ENCODE peak calls at places on chromosomes 13 and 19, in five cellular contexts. S, I, K, B and E are unnamed samples.
A peak's percentile ranks its signal among the peaks of the same experiment; 100 is the strongest.

GRCh38 chr19:7874080-7874856 is at the start of gene PRR36:
- DNase-seq in K (peak; percentile 37), S (peak; percentile 56), I (peak; percentile 62), B (no peak), E (no peak)

GRCh38 chr19:53394522-53394973 is 401 bp upstream of the ZNF765 start:
- DNase-seq in S (no peak), K (peak; percentile 60), B (peak; percentile 66), I (peak; percentile 50), E (peak; percentile 58)

GRCh38 chr13:101474419-101474957 is 22.0 kb downstream of the ITGBL1 start:
- DNase-seq in I (no peak), K (no peak), S (peak; percentile 58), B (no peak), E (no peak)

GRCh38 chr19:19538077-19538764 is at the start of gene CILP2:
- DNase-seq in K (peak; percentile 84), S (no peak), I (peak; percentile 31), B (no peak), E (peak; percentile 45)

GRCh38 chr13:34152409-34152808 is 334.5 kb downstream of the RFC3 start:
- DNase-seq in S (no peak), K (no peak), B (no peak), I (no peak), E (no peak)

GRCh38 chr19:4069331-4069959 is 2.7 kb upstream of the ZBTB7A start:
- DNase-seq in K (no peak), S (no peak), I (no peak), B (no peak), E (no peak)

GRCh38 chr13:107669356-107669755 is 546.0 kb downstream of the LIG4 start:
- DNase-seq in B (no peak), S (no peak), K (no peak), I (no peak), E (no peak)

GRCh38 chr13:21234537-21234936 is 58.1 kb downstream of the MRPL57 start:
- DNase-seq in B (no peak), I (no peak), S (no peak), K (no peak), E (no peak)

GRCh38 chr19:10000171-10000826 is 10.0 kb downstream of the COL5A3 start:
- DNase-seq in K (peak; percentile 76), B (peak; percentile 64), S (peak; percentile 70), I (peak; percentile 74), E (peak; percentile 76)

GRCh38 chr13:98981596-98982195 is 3.8 kb upstream of the DOCK9 start:
- DNase-seq in S (no peak), B (no peak), K (no peak), I (no peak), E (no peak)

GRCh38 chr19:18967358-18968146 is 26.5 kb upstream of the HOMER3 start:
- DNase-seq in B (peak; percentile 77), K (no peak), S (peak; percentile 16), I (no peak), E (peak; percentile 77)

GRCh38 chr19:54893406-54893805 is 12.5 kb upstream of the NCR1 start:
- DNase-seq in S (no peak), B (no peak), I (no peak), K (no peak), E (no peak)

GRCh38 chr19:28586501-28586900 is 626.5 kb downstream of the UQCRFS1 start:
- DNase-seq in B (no peak), I (no peak), K (no peak), S (no peak), E (no peak)

GRCh38 chr19:14300281-14300680 is 81.0 kb upstream of the ADGRE5 start:
- DNase-seq in I (no peak), B (no peak), K (no peak), S (peak; percentile 66), E (no peak)

GRCh38 chr13:33761744-33762143 is 56.2 kb upstream of the RFC3 start:
- DNase-seq in S (peak; percentile 26), I (no peak), B (no peak), K (no peak), E (no peak)

GRCh38 chr19:36719687-36720556 is 32.5 kb downstream of the ZNF567 start:
- DNase-seq in I (no peak), B (no peak), S (peak; percentile 59), K (no peak), E (no peak)

GRCh38 chr19:55354698-55355212 is at the start of gene COX6B2:
- DNase-seq in S (no peak), I (no peak), K (no peak), B (no peak), E (peak; percentile 21)

GRCh38 chr13:99087130-99087953 is 109.5 kb upstream of the DOCK9 start:
- DNase-seq in I (peak; percentile 93), K (peak; percentile 90), B (peak; percentile 92), S (peak; percentile 86), E (peak; percentile 95)

GRCh38 chr13:84607614-84608013 is 725.3 kb upstream of the SLITRK1 start:
- DNase-seq in K (no peak), I (no peak), S (no peak), B (no peak), E (no peak)

GRCh38 chr19:8252922-8253589 is 43.9 kb downstream of the CERS4 start:
- DNase-seq in I (peak; percentile 83), B (peak; percentile 81), S (peak; percentile 68), K (peak; percentile 87), E (peak; percentile 79)

GRCh38 chr13:113634279-113635047 is 23.5 kb downstream of the ATP4B start:
- DNase-seq in K (no peak), S (no peak), B (no peak), I (no peak), E (peak; percentile 16)

GRCh38 chr13:113633485-113633873 is 24.5 kb downstream of the ATP4B start:
- DNase-seq in S (no peak), B (no peak), K (no peak), I (no peak), E (peak; percentile 44)

GRCh38 chr13:113636266-113636963 is 21.6 kb downstream of the ATP4B start:
- DNase-seq in S (no peak), I (no peak), K (no peak), B (no peak), E (no peak)

GRCh38 chr13:113635709-113636108 is 22.3 kb downstream of the ATP4B start:
- DNase-seq in S (no peak), B (no peak), I (no peak), K (no peak), E (peak; percentile 44)

DNA sequence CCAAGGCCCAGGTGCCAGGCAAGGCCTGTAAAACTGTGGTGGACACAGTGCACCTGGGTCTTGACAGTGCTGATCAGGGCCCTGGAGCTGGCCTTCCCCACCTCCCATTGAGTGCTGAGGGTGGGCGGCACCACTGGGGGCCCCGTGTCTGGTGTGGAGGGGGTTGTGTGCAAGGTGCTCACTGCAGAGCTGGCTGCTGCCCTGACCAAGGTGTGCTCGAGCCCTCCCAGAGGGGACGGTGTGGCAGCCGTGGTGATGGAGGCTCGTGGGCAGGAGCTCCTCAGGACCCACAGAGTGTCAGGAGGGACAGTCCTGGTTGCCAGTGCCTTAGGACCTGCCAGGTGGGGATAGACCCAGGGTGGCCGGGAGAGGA is 23.0 kb downstream of the ATP4B start:
- DNase-seq in K (no peak), S (no peak), I (no peak), B (no peak), E (peak; percentile 12)
- TF ChIP-seq CTCF in K (no peak), S (no peak), I (no peak), B (no peak), E (no peak)

GRCh38 chr19:48738557-48739399 is 1.6 kb downstream of the RASIP1 start:
- DNase-seq in S (peak; percentile 95), I (peak; percentile 98), K (peak; percentile 96), B (peak; percentile 95), E (peak; percentile 98)

GRCh38 chr19:48739835-48740704 is at the start of gene RASIP1:
- DNase-seq in K (peak; percentile 43), S (no peak), B (peak; percentile 82), I (peak; percentile 55), E (no peak)

GRCh38 chr19:48739400-48739825 is 997 bp downstream of the RASIP1 start:
- DNase-seq in B (no peak), I (no peak), S (no peak), K (peak; percentile 43), E (no peak)

GRCh38 chr19:48740705-48741030 is 258 bp upstream of the RASIP1 start:
- DNase-seq in S (no peak), K (no peak), B (no peak), I (no peak), E (no peak)

GRCh38 chr19:48741222-48741999 is 1.0 kb upstream of the RASIP1 start:
- DNase-seq in K (peak; percentile 40), B (peak; percentile 74), I (peak; percentile 65), S (peak; percentile 63), E (no peak)
- H3K27ac ChIP-seq in K (no peak overlapping the region), B (peak overlapping the region; percentile 91), I (peak overlapping the region; percentile 93), S (no peak overlapping the region), E (peak overlapping the region; percentile 6)

GRCh38 chr13:24986826-24987225 is 109.1 kb upstream of the PABPC3 start:
- DNase-seq in I (no peak), B (no peak), K (no peak), S (no peak), E (no peak)
- TF ChIP-seq POLR2A in I (no peak), B (no peak), K (no peak), S (no peak), E (no peak)

GRCh38 chr13:37009692-37010091 is 9.1 kb downstream of the EXOSC8 start:
- DNase-seq in B (no peak), K (no peak), I (no peak), S (no peak), E (no peak)
- TF ChIP-seq CTCF in B (no peak), K (no peak), I (no peak), S (no peak), E (no peak)

GRCh38 chr13:74920945-74921725 is 560.8 kb downstream of the TBC1D4 start:
- DNase-seq in K (no peak), S (no peak), I (no peak), B (no peak), E (no peak)
- H3K27ac ChIP-seq in K (no peak overlapping the region), S (no peak overlapping the region), I (no peak overlapping the region), B (no peak overlapping the region), E (no peak overlapping the region)

GRCh38 chr13:40798380-40798779 is 9.0 kb downstream of the SLC25A15 start:
- DNase-seq in K (no peak), S (no peak), B (no peak), I (peak; percentile 74), E (no peak)
- TF ChIP-seq POLR2A in K (no peak), S (no peak), B (no peak), I (peak; percentile 57), E (peak; percentile 37)